ENCODE peak calls at places on chromosomes 11 and 22, in ten cellular contexts. L, B, Y, J, F, U, A, I, G and E are unnamed samples.

GRCh38 chr11:110000045-110000502 is 93.1 kb upstream of the ZC3H12C start:
- ATAC-seq in I (peak), G (peak), F (no peak), L (peak), J (peak), Y (peak), B (peak), U (peak), A (peak), E (peak)

GRCh38 chr11:120004723-120005122 is 133.2 kb downstream of the TRIM29 start:
- ATAC-seq in A (no peak), I (no peak), J (no peak), G (no peak), F (no peak), U (no peak), B (no peak), L (no peak), Y (no peak), E (no peak)

GRCh38 chr22:33461698-33462434 is 403.7 kb upstream of the SYN3 start:
- ATAC-seq in I (no peak), A (no peak), F (no peak), G (no peak), B (no peak), L (no peak), Y (no peak), U (no peak), J (no peak), E (no peak)

GRCh38 chr11:32435511-32435946 is at the start of gene WT1:
- ATAC-seq in U (no peak), Y (no peak), J (peak), G (peak), L (peak), F (no peak), A (peak), I (no peak), B (no peak), E (peak)

GRCh38 chr11:46615756-46616155 is 1.3 kb downstream of the HARBI1 start:
- ATAC-seq in B (no peak), I (no peak), G (no peak), F (no peak), A (no peak), L (no peak), Y (no peak), U (no peak), J (no peak), E (no peak)

GRCh38 chr11:93579187-93579773 is 36.1 kb upstream of the SMCO4 start:
- ATAC-seq in L (no peak), F (no peak), Y (no peak), U (no peak), J (no peak), A (no peak), G (no peak), B (no peak), I (no peak), E (no peak)

GRCh38 chr11:96001037-96001436 is 77.1 kb upstream of the MTMR2 start:
- ATAC-seq in U (peak), B (peak), L (peak), I (no peak), J (peak), F (peak), A (no peak), G (no peak), Y (no peak), E (peak)

GRCh38 chr11:106399075-106399500 is 321.6 kb downstream of the AASDHPPT start:
- ATAC-seq in Y (peak), G (no peak), A (peak), I (no peak), U (peak), J (peak), B (peak), L (no peak), F (no peak), E (peak)

GRCh38 chr11:93655047-93655446 is 6.4 kb upstream of the CEP295 start:
- ATAC-seq in U (no peak), F (peak), B (no peak), A (no peak), J (peak), I (no peak), L (no peak), G (no peak), Y (no peak), E (no peak)

GRCh38 chr11:43547411-43547718 is 133.2 kb upstream of the HSD17B12 start:
- ATAC-seq in U (no peak), J (no peak), L (no peak), Y (no peak), B (peak), I (no peak), G (peak), A (peak), F (no peak), E (peak)

GRCh38 chr11:16312242-16312641 is 44.1 kb downstream of the SOX6 start:
- ATAC-seq in J (no peak), G (no peak), U (no peak), B (no peak), L (peak), A (no peak), F (no peak), Y (no peak), I (no peak), E (no peak)

GRCh38 chr11:17224727-17225126 is 16.9 kb upstream of the PIK3C2A start:
- ATAC-seq in U (no peak), B (peak), A (no peak), L (peak), Y (no peak), F (peak), G (no peak), J (no peak), I (no peak), E (no peak)

GRCh38 chr11:17209939-17210245 is 2.1 kb upstream of the PIK3C2A start:
- ATAC-seq in Y (no peak), F (no peak), G (no peak), J (no peak), I (no peak), L (no peak), U (no peak), A (no peak), B (no peak), E (no peak)

GRCh38 chr11:2892215-2893020 is 6.8 kb upstream of the CDKN1C start:
- ATAC-seq in A (peak), Y (peak), J (peak), F (peak), L (peak), I (peak), U (peak), B (peak), G (peak), E (peak)
- TF ChIP-seq POLR2A in A (peak), Y (peak), J (no peak), F (no peak), L (no peak), I (peak), U (no peak), B (peak), G (peak), E (no peak)

GRCh38 chr11:67405688-67406339 is 1.9 kb downstream of the TBC1D10C start:
- ATAC-seq in I (no peak), B (no peak), G (no peak), Y (no peak), L (no peak), F (no peak), U (no peak), J (no peak), A (no peak), E (no peak)
- H3K4me3 ChIP-seq in I (peak), B (no peak), G (no peak), Y (no peak), L (no peak), F (no peak), U (no peak), J (no peak), A (no peak), E (no peak)

GRCh38 chr22:29387921-29388758 is at the start of gene AP1B1:
- ATAC-seq in J (peak), Y (peak), U (peak), F (peak), L (peak), A (peak), I (peak), B (peak), G (peak), E (peak)
- TF ChIP-seq POLR2A in J (peak), Y (peak), U (peak), F (peak), L (no peak), A (peak), I (peak), B (no peak), G (peak), E (peak)

DNA sequence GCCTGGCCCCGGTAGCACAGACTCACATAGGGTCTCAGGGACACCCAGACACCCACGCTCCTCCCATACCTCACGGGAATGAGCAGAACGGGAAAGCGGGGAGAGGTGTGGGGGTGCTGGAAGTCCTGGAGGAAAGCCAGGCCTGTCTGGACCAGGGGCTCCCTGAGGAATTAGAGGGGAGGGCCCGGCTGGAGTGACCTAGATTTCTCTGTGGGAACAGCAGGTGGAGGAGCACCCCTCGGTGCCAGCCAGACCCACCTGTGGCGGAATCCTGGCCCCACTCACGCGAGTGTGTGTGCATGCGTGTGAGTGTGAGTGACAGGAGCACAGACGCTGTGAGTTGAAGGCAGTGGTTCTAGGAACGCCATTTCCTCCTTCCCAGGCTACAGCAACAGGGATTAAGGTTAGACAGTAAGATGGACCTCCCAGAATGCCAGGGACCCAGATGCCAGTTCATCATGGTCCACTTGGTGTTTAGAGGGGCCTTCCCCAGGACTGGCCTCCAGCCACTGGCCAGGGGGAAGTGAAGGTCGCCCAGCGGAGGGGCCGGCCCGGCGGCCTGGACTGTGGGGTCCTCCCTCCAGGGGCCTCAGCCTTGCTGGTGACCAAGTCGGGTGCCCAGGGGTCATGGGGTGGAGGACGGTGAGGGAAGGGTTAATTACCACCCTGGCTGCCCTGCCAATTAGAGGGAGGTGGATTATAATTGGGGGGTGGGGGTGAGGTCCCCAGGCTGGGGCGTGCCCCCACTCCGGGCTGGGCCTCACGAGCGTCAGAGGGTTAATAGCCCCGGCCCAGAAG is 1.0 kb downstream of the PKP3 start:
- ATAC-seq in U (no peak), F (no peak), J (no peak), I (no peak), A (no peak), L (no peak), Y (no peak), B (no peak), G (no peak), E (no peak)
- H3K4me3 ChIP-seq in U (no peak), F (no peak), J (peak), I (no peak), A (peak), L (no peak), Y (peak), B (no peak), G (peak), E (no peak)

GRCh38 chr22:31347251-31348008 is 1.3 kb upstream of the PATZ1 start:
- ATAC-seq in Y (peak), G (no peak), J (peak), F (peak), U (peak), L (peak), A (peak), I (peak), B (peak), E (peak)
- TF ChIP-seq POLR2A in Y (peak), G (no peak), J (no peak), F (no peak), U (no peak), L (no peak), A (no peak), I (peak), B (no peak), E (no peak)

GRCh38 chr11:4187055-4187988 is 92.7 kb downstream of the RRM1 start:
- ATAC-seq in A (peak), J (peak), B (peak), Y (peak), I (peak), F (peak), L (peak), G (peak), U (peak), E (peak)

GRCh38 chr11:4186464-4187054 is 92.0 kb downstream of the RRM1 start:
- ATAC-seq in G (no peak), I (no peak), B (no peak), Y (no peak), A (no peak), J (no peak), U (no peak), F (no peak), L (no peak), E (no peak)

GRCh38 chr11:4190098-4190497 is 95.5 kb downstream of the RRM1 start:
- ATAC-seq in J (no peak), U (peak), F (no peak), A (no peak), Y (no peak), G (no peak), B (no peak), I (no peak), L (no peak), E (no peak)

GRCh38 chr11:4191031-4191571 is 96.5 kb downstream of the RRM1 start:
- ATAC-seq in B (no peak), Y (no peak), F (peak), A (no peak), G (no peak), J (no peak), I (no peak), L (peak), U (no peak), E (no peak)

DNA sequence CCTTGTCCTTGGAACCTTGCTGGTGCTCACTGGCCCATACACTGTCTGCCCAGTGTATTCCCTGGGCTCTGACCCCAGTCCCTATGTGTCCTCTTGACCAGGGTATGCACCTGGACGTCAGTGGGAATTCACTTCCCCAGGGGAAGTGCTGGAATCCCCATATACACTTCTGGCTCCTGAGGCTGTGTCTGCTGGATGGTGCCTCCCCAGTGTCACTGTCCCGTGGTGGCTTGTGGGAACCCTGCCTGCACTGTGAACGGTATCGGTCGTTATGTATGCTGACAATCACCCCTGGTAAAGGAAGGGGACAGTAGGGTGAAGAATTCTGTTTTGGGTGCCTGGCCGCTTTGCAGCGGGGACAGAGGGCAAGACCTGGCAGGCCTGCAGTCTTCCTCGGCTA is 95.9 kb downstream of the RRM1 start:
- ATAC-seq in F (peak), L (peak), U (no peak), B (no peak), Y (no peak), A (no peak), G (no peak), J (no peak), I (no peak), E (no peak)
- H3K4me3 ChIP-seq in F (no peak), L (no peak), U (no peak), B (no peak), Y (no peak), A (no peak), G (no peak), J (no peak), I (no peak), E (no peak)

DNA sequence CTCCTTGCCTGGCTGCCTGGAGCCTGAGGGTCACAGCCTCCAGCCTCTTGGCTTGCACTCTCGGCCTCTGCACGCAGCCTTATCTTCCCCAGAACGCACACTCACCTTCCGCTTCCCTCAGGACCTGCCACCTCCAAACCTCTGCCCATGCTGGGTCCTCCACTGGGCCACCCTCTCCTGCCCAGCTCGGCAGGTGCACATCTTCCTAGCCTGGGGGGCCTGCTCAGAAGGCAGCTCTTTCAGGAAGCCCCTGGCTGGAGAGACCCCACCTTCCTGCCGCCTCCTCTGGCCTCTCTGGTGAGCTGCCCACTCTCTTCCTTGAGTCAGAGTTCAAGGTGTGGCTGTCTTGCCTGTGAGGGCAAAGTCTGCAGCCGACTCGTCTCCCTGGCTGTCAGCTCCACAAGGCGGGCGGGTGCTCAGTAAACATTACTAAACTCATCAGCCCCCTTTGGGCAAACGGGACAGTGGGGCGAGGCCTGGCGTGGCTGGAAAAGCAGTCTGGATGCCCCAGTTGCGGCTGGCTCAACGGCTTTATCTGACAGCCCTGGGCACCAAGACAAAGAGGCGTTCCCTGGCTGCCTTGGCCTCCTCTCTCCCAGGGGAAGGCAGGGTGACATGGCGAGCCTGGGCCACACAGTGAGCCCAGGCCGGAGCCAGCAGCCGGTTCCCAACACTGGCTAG is 1.7 kb upstream of the LINC01488 start:
- ATAC-seq in J (peak), B (no peak), U (no peak), G (no peak), A (peak), I (no peak), L (peak), F (peak), Y (peak), E (no peak)
- TF ChIP-seq POLR2A in J (no peak), B (no peak), U (no peak), G (no peak), A (peak), I (no peak), L (no peak), F (no peak), Y (no peak), E (no peak)

GRCh38 chr11:122267602-122268001 is 151.6 kb upstream of the BLID start:
- ATAC-seq in B (peak), I (no peak), G (no peak), U (no peak), Y (peak), F (no peak), J (peak), A (no peak), L (no peak), E (no peak)
- H3K4me3 ChIP-seq in B (no peak), I (no peak), G (no peak), U (no peak), Y (no peak), F (no peak), J (no peak), A (no peak), L (no peak), E (no peak)